ENCODE peak calls at places on chromosomes 12 and 14, in six cellular contexts. F, X, P, K, G and U are unnamed samples.

GRCh38 chr12:58914457-58914856 is 5.8 kb downstream of the LRIG3 start:
- DNase-seq in G (no peak), X (no peak), P (no peak), K (no peak), F (no peak), U (no peak)

GRCh38 chr12:114612062-114612461 is 71.9 kb downstream of the TBX3 start:
- DNase-seq in G (no peak), K (peak), P (no peak), F (no peak), X (no peak), U (no peak)

GRCh38 chr12:28027328-28027727 is 54.8 kb upstream of the PTHLH start:
- DNase-seq in K (no peak), P (no peak), F (no peak), G (no peak), X (no peak), U (no peak)

GRCh38 chr12:52156757-52157565 is 34.9 kb downstream of the KRT80 start:
- DNase-seq in P (peak), X (peak), F (no peak), G (peak), K (peak), U (peak)

GRCh38 chr14:101820283-101820798 is 58.8 kb downstream of the PPP2R5C start:
- DNase-seq in F (no peak), K (no peak), P (no peak), G (no peak), X (no peak), U (no peak)

GRCh38 chr14:89303452-89304435 is 113.3 kb downstream of the FOXN3 start:
- DNase-seq in K (no peak), G (no peak), F (peak), P (peak), X (no peak), U (peak)

GRCh38 chr12:124939428-124940142 is 25.1 kb upstream of the UBC start:
- DNase-seq in X (peak), F (peak), K (peak), G (peak), P (peak), U (peak)

GRCh38 chr14:90421001-90421580 is 24.3 kb downstream of the CALM1 start:
- DNase-seq in X (no peak), P (no peak), F (no peak), G (no peak), K (no peak), U (no peak)

GRCh38 chr14:80926706-80927384 is 14.7 kb downstream of the CEP128 start:
- DNase-seq in P (no peak), G (no peak), K (no peak), F (peak), X (no peak), U (no peak)

GRCh38 chr14:56247495-56248087 is 129.4 kb downstream of the PELI2 start:
- DNase-seq in X (no peak), P (no peak), G (no peak), K (no peak), F (no peak), U (no peak)

GRCh38 chr14:74147571-74147970 is 62.8 kb downstream of the LIN52 start:
- DNase-seq in G (no peak), K (no peak), F (no peak), X (no peak), P (no peak), U (no peak)

GRCh38 chr14:56687123-56687522 is 107.5 kb downstream of the TMEM260 start:
- DNase-seq in P (no peak), K (no peak), X (no peak), F (no peak), G (no peak), U (no peak)

GRCh38 chr12:102769323-102769916 is 147.6 kb downstream of the PAH start:
- DNase-seq in X (peak), F (peak), K (peak), P (peak), G (peak), U (no peak)

GRCh38 chr14:70921669-70922068 is 14.4 kb downstream of the PCNX1 start:
- DNase-seq in P (no peak), G (no peak), X (no peak), K (no peak), F (no peak), U (no peak)

GRCh38 chr12:131353826-131354225 is 357.1 kb upstream of the SFSWAP start:
- DNase-seq in F (no peak), K (no peak), G (no peak), P (no peak), X (no peak), U (no peak)

GRCh38 chr12:8823565-8824300 is 1.3 kb downstream of the A2ML1 start:
- DNase-seq in F (no peak), P (peak), X (no peak), K (no peak), G (peak), U (no peak)

GRCh38 chr12:6278439-6279255 is 31.8 kb upstream of the PLEKHG6 start:
- DNase-seq in G (peak), F (peak), P (peak), X (peak), K (peak), U (peak)

GRCh38 chr12:98185606-98186005 is 329.8 kb upstream of the TMPO start:
- DNase-seq in K (no peak), X (no peak), F (peak), G (no peak), P (no peak), U (no peak)

GRCh38 chr12:48999371-49000131 is at the start of gene DDN:
- DNase-seq in P (peak), X (no peak), K (no peak), G (peak), F (peak), U (no peak)
- TF ChIP-seq CTCF in P (no peak), X (no peak), K (no peak), G (no peak), F (peak), U (no peak)

GRCh38 chr14:69246331-69246730 is 13.6 kb upstream of the GALNT16 start:
- DNase-seq in G (peak), X (no peak), K (no peak), F (no peak), P (no peak), U (no peak)
- TF ChIP-seq CTCF in G (peak), X (no peak), K (no peak), F (no peak), P (no peak), U (no peak)

GRCh38 chr12:57240069-57240921 is 10.7 kb downstream of the STAC3 start:
- DNase-seq in X (peak), P (peak), K (peak), G (peak), F (no peak), U (peak)
- TF ChIP-seq CTCF in X (no peak), P (no peak), K (no peak), G (no peak), F (no peak), U (no peak)

GRCh38 chr12:72261885-72262284 is 10.3 kb upstream of the TRHDE start:
- DNase-seq in X (no peak), G (peak), P (no peak), K (no peak), F (no peak), U (no peak)

GRCh38 chr12:72267974-72268373 is 4.2 kb upstream of the TRHDE start:
- DNase-seq in X (no peak), F (no peak), G (no peak), K (no peak), P (no peak), U (no peak)

GRCh38 chr12:72269491-72269890 is 2.7 kb upstream of the TRHDE start:
- DNase-seq in X (no peak), G (no peak), P (no peak), F (no peak), K (no peak), U (no peak)

GRCh38 chr12:72268386-72268785 is 3.8 kb upstream of the TRHDE start:
- DNase-seq in G (no peak), F (no peak), X (no peak), P (no peak), K (no peak), U (no peak)

GRCh38 chr12:72264548-72265175 is 7.5 kb upstream of the TRHDE start:
- DNase-seq in P (no peak), G (no peak), X (no peak), K (no peak), F (no peak), U (no peak)
- TF ChIP-seq CTCF in P (no peak), G (peak), X (no peak), K (peak), F (peak), U (peak)

DNA sequence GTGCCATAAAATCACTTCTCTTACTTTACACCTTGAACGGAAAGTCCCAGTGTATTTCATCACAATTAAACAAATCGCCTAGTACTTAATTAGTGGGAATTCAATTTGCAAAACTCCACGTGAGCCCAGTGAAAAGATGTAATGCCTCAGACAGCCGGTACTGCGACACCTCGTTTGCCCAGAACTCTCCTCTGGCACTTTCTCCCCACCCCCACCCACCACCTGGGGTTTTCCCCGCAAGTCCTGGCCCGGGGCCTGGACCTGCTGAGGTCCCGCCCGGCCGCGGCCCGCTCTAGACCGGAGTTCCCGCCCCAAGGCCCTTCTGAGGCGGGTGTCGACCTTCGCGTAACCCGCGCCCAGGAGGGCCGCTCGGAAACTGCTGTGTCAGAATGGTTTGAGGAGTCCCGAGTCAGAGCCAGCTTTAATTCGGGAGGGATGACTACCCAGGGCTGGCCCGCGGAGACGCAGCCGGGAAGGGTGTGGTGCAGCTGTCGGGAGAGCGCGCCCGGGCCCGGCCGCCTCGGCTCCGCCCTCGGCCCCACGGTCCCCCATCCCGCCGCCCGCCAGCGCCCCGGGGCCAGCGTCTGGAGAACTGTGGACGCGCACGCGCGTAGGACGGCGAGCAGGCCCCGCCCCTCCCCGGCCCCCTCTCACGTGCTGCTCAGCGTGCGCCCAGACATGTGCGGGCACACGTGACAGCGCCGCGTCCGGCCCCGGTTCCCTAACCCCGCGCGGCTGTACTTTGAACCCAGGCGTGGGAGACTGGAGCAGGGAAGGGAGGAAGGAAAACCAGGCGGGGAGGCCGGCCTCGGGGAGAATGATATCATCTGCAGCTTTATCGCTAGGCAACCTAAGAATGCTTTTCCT is 10.8 kb downstream of the BHLHE41 start:
- DNase-seq in X (peak), F (peak), G (peak), P (peak), K (peak), U (peak)
- TF ChIP-seq CTCF in X (no peak), F (peak), G (peak), P (no peak), K (peak), U (peak)

DNA sequence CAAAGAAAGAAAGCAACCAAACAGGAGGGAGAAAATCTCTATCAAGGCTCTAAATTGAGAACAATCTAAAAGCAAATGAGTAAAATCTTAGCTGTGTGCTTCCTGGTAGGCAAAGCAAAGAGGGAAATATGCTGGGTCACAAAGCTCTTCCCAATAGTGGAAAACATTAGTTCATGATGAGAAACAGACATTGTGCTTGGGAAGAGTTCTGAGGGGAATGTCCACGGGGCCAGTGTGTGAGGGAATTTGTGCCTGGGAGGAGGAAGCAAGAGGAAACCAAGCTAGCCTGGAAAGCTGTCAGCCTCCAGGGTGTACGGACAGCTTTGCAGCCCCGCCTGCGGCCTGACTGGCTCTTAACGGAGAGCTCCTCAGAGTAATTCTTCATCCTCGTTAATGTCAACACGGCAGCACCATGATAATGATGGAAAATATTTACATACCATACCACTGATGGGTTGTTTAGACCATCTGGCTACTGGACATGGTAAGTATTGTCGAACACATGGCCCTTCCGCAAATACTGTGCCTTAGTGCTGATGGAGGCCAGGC is 32.4 kb downstream of the PITPNM2 start:
- DNase-seq in P (no peak), K (no peak), G (no peak), F (no peak), X (peak), U (no peak)
- TF ChIP-seq CTCF in P (no peak), K (no peak), G (no peak), F (no peak), X (no peak), U (no peak)

DNA sequence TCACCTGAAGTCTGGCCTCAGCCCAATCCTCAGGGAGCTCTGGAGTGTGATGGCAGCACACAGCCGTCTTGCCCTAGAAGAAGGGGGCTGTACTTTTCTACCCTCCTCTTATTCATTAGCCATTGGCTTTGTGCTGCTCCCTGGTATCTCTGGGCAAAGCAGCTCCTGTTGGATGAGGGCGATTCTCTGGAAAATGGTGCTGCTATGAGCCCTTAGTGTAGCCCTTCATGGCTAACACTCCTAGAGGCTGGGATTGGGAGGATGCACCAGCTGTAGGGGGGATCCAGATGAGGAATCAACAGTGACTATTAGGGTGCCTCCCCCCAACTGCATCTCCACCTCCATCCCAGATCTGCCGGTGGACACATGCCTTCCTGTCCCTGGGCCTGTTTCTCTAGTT is 32.6 kb downstream of the RPH3A start:
- DNase-seq in X (no peak), F (no peak), K (no peak), G (no peak), P (no peak), U (no peak)
- TF ChIP-seq CTCF in X (no peak), F (no peak), K (no peak), G (no peak), P (no peak), U (no peak)

DNA sequence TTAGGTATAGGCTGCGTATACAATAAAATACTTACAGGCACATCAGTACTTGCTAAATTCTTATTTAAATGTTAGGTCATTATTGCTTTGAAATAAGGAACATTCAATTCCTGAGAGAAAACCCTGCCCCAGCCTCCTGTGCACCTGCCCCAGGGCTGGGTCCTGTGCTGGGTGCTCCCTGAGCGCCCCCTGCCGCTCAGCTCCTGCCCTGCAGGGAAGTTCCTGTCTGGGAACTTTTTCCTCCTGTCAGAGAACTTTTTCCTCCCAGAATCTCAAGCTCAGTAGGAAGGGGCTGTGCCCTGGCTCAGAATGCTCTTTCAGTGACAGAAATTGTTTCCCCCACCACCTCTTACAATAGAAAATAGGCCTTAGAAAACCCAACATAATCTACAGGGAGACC is 751.1 kb downstream of the TMEM121 start:
- DNase-seq in X (peak), K (no peak), F (no peak), P (peak), G (no peak), U (no peak)
- TF ChIP-seq CTCF in X (peak), K (peak), F (peak), P (peak), G (no peak), U (peak)

GRCh38 chr14:23104591-23105347 is at the start of gene CIROP:
- DNase-seq in G (no peak), F (no peak), K (no peak), X (no peak), P (no peak), U (no peak)

GRCh38 chr14:23105348-23105824 is 597 bp upstream of the CIROP start:
- DNase-seq in G (no peak), P (no peak), X (no peak), F (no peak), K (no peak), U (no peak)

GRCh38 chr14:23104070-23104590 is 659 bp downstream of the CIROP start:
- DNase-seq in K (no peak), F (no peak), P (no peak), X (no peak), G (no peak), U (no peak)

GRCh38 chr14:23109769-23110168 is 5.0 kb upstream of the CIROP start:
- DNase-seq in G (no peak), P (no peak), F (no peak), K (no peak), X (no peak), U (no peak)

GRCh38 chr14:23106747-23107045 is 1.9 kb upstream of the CIROP start:
- DNase-seq in F (no peak), P (no peak), G (no peak), X (no peak), K (no peak), U (no peak)
- TF ChIP-seq CTCF in F (no peak), P (no peak), G (no peak), X (no peak), K (no peak), U (no peak)

GRCh38 chr12:105403095-105403494 is 72.6 kb downstream of the C12orf75 start:
- DNase-seq in K (no peak), F (no peak), P (no peak), X (no peak), G (no peak), U (no peak)

GRCh38 chr12:105399428-105400081 is 69.1 kb downstream of the C12orf75 start:
- DNase-seq in F (no peak), K (peak), X (peak), P (no peak), G (no peak), U (no peak)

GRCh38 chr12:105402366-105402765 is 71.9 kb downstream of the C12orf75 start:
- DNase-seq in P (no peak), K (no peak), F (no peak), X (no peak), G (no peak), U (no peak)

GRCh38 chr12:105400227-105400626 is 69.7 kb downstream of the C12orf75 start:
- DNase-seq in P (no peak), F (no peak), G (no peak), X (no peak), K (no peak), U (no peak)

GRCh38 chr12:105401198-105401597 is 70.7 kb downstream of the C12orf75 start:
- DNase-seq in F (no peak), G (no peak), K (no peak), P (no peak), X (no peak), U (no peak)
- TF ChIP-seq CTCF in F (no peak), G (no peak), K (no peak), P (no peak), X (no peak), U (no peak)